ENCODE peak calls at places on chromosomes 16 and 17, in five cellular contexts. T, R, U, J and P are unnamed samples.

GRCh38 chr16:104828-105374 is 26.9 kb downstream of the MPG start:
- DNase-seq in T (no peak), U (no peak), R (no peak), J (no peak), P (no peak)

GRCh38 chr16:84929421-84930297 is 81.7 kb downstream of the ZDHHC7 start:
- DNase-seq in R (no peak), U (peak; percentile 32), T (peak; percentile 11), J (no peak), P (peak; percentile 69)

GRCh38 chr17:44219126-44219635 is 294 bp downstream of the UBTF start:
- DNase-seq in U (peak; percentile 79), R (peak; percentile 60), J (peak; percentile 40), T (peak; percentile 76), P (peak; percentile 93)

GRCh38 chr17:19312406-19312805 is 50.1 kb downstream of the B9D1 start:
- DNase-seq in J (no peak), U (no peak), T (no peak), R (no peak), P (no peak)

GRCh38 chr17:57557793-57558681 is 187.1 kb downstream of the CCDC182 start:
- DNase-seq in R (no peak), U (peak; percentile 68), T (no peak), J (no peak), P (no peak)

GRCh38 chr16:81500833-81501521 is 56.4 kb downstream of the CMIP start:
- DNase-seq in T (no peak), R (no peak), U (no peak), J (no peak), P (no peak)

GRCh38 chr17:17104036-17104435 is 61.8 kb downstream of the MPRIP start:
- DNase-seq in T (no peak), R (no peak), J (no peak), U (no peak), P (no peak)

GRCh38 chr16:11168386-11169065 is 87.5 kb downstream of the SOCS1 start:
- DNase-seq in T (peak; percentile 96), J (no peak), R (no peak), U (no peak), P (no peak)

GRCh38 chr17:16374129-16374528 is 6.8 kb upstream of the UBB start:
- DNase-seq in J (no peak), U (no peak), T (no peak), R (no peak), P (no peak)

GRCh38 chr16:82748026-82748425 is 121.3 kb downstream of the CDH13 start:
- DNase-seq in T (no peak), R (no peak), U (no peak), J (no peak), P (no peak)

GRCh38 chr17:13476722-13477121 is 125.0 kb downstream of the HS3ST3A1 start:
- DNase-seq in T (no peak), R (no peak), J (no peak), U (peak; percentile 15), P (no peak)

GRCh38 chr16:56357291-56357764 is 68.0 kb downstream of the AMFR start:
- DNase-seq in R (no peak), T (no peak), U (peak; percentile 29), J (no peak), P (peak; percentile 73)

GRCh38 chr16:23836078-23836403 is 258 bp downstream of the PRKCB start:
- DNase-seq in R (no peak), J (no peak), T (no peak), U (peak; percentile 5), P (no peak)

GRCh38 chr16:10923650-10924214 is 18.5 kb downstream of the DEXI start:
- DNase-seq in T (no peak), J (no peak), U (no peak), R (no peak), P (no peak)

GRCh38 chr17:18185391-18185790 is 1.8 kb downstream of the ALKBH5 start:
- DNase-seq in T (peak; percentile 68), R (no peak), J (no peak), U (peak; percentile 61), P (peak; percentile 63)

GRCh38 chr17:47697948-47698711 is 4.2 kb downstream of the TBKBP1 start:
- DNase-seq in R (no peak), T (no peak), J (no peak), U (no peak), P (peak; percentile 11)

GRCh38 chr16:47927330-47927729 is 228.5 kb downstream of the ABCC12 start:
- DNase-seq in R (no peak), J (no peak), T (no peak), U (peak; percentile 20), P (no peak)

GRCh38 chr17:31754239-31754945 is 104.7 kb downstream of the COPRS start:
- DNase-seq in R (no peak), U (peak; percentile 37), J (no peak), T (no peak), P (no peak)

GRCh38 chr16:14392960-14393359 is 237.1 kb downstream of the PARN start:
- DNase-seq in U (no peak), R (no peak), J (no peak), T (no peak), P (no peak)

GRCh38 chr16:87897563-87898505 is 28.5 kb upstream of the SLC7A5 start:
- DNase-seq in T (no peak), U (no peak), R (peak; percentile 12), J (peak; percentile 21), P (no peak)

GRCh38 chr16:70380205-70380918 is 33.7 kb downstream of the DDX19A start:
- DNase-seq in J (peak; percentile 56), T (peak; percentile 50), R (peak; percentile 31), U (peak; percentile 96), P (peak; percentile 63)

GRCh38 chr16:84054271-84054670 is 11.7 kb upstream of the SLC38A8 start:
- DNase-seq in T (no peak), J (no peak), R (no peak), U (no peak), P (no peak)

GRCh38 chr17:67638871-67639270 is 78.9 kb upstream of the NOL11 start:
- DNase-seq in J (no peak), R (no peak), T (no peak), U (no peak), P (no peak)

GRCh38 chr17:63993368-63993990 is 4.7 kb upstream of the PRR29 start:
- DNase-seq in U (no peak), T (no peak), J (no peak), R (no peak), P (peak; percentile 4)

GRCh38 chr17:49497147-49498036 is 2.3 kb downstream of the NGFR start:
- DNase-seq in T (peak; percentile 91), J (no peak), R (no peak), U (peak; percentile 76), P (peak; percentile 92)

GRCh38 chr17:40190197-40191021 is 13.1 kb downstream of the RAPGEFL1 start:
- DNase-seq in J (no peak), T (peak; percentile 58), U (peak; percentile 83), R (no peak), P (peak; percentile 92)